ENCODE peak calls at places on chromosomes 16 and 17, in four cellular contexts. V is IMR-90, R is fibroblast of mammary gland, N is PC-3. I is an unnamed sample.

GRCh38 chr17:69975808-69976207 is 99.2 kb upstream of the KCNJ16 start:
- DNase-seq in V (no peak), N (no peak), R (no peak), I (no peak)

GRCh38 chr16:24906199-24906808 is 60.5 kb downstream of the SLC5A11 start:
- DNase-seq in V (peak), N (peak), R (peak), I (no peak)

GRCh38 chr17:79305376-79305775 is 230.8 kb downstream of the ENGASE start:
- DNase-seq in R (no peak), V (no peak), N (no peak), I (no peak)

GRCh38 chr17:14756469-14756868 is 455.6 kb downstream of the HS3ST3B1 start:
- DNase-seq in R (no peak), V (no peak), N (peak), I (no peak)

GRCh38 chr16:56681939-56682702 is at the start of gene MT1X:
- DNase-seq in V (peak), R (peak), N (peak), I (peak)

GRCh38 chr16:85945424-85945751 is 46.4 kb downstream of the IRF8 start:
- DNase-seq in R (no peak), N (no peak), V (no peak), I (no peak)

GRCh38 chr16:71671165-71671564 is 45.2 kb downstream of the MARVELD3 start:
- DNase-seq in N (no peak), R (no peak), V (no peak), I (no peak)

GRCh38 chr16:275041-275621 is 613 bp downstream of the RGS11 start:
- DNase-seq in R (no peak), N (no peak), V (no peak), I (no peak)

GRCh38 chr16:20910781-20911321 is 10.3 kb downstream of the LYRM1 start:
- DNase-seq in V (peak), R (peak), N (peak), I (no peak)

GRCh38 chr16:12239953-12240485 is 263.5 kb downstream of the SNX29 start:
- DNase-seq in V (peak), R (peak), N (no peak), I (no peak)

GRCh38 chr16:67311607-67312449 is 14.7 kb downstream of the KCTD19 start:
- DNase-seq in N (peak), V (peak), R (peak), I (no peak)

GRCh38 chr16:77724174-77724573 is 1.9 kb downstream of the NUDT7 start:
- DNase-seq in N (no peak), R (no peak), V (no peak), I (no peak)

GRCh38 chr17:70865993-70866804 is 696.9 kb downstream of the KCNJ2 start:
- DNase-seq in V (no peak), R (no peak), N (no peak), I (no peak)

GRCh38 chr17:19876524-19877161 is 8.9 kb upstream of the ULK2 start:
- DNase-seq in R (no peak), N (no peak), V (no peak), I (no peak)

GRCh38 chr17:958712-959451 is 20.7 kb downstream of the NXN start:
- DNase-seq in R (no peak), V (no peak), N (no peak), I (no peak)

GRCh38 chr16:3020247-3020603 is at the start of gene TNFRSF12A:
- DNase-seq in N (peak), V (peak), R (peak), I (peak)

GRCh38 chr17:6327007-6327406 is 107.9 kb downstream of the AIPL1 start:
- DNase-seq in N (peak), V (no peak), R (no peak), I (no peak)

DNA sequence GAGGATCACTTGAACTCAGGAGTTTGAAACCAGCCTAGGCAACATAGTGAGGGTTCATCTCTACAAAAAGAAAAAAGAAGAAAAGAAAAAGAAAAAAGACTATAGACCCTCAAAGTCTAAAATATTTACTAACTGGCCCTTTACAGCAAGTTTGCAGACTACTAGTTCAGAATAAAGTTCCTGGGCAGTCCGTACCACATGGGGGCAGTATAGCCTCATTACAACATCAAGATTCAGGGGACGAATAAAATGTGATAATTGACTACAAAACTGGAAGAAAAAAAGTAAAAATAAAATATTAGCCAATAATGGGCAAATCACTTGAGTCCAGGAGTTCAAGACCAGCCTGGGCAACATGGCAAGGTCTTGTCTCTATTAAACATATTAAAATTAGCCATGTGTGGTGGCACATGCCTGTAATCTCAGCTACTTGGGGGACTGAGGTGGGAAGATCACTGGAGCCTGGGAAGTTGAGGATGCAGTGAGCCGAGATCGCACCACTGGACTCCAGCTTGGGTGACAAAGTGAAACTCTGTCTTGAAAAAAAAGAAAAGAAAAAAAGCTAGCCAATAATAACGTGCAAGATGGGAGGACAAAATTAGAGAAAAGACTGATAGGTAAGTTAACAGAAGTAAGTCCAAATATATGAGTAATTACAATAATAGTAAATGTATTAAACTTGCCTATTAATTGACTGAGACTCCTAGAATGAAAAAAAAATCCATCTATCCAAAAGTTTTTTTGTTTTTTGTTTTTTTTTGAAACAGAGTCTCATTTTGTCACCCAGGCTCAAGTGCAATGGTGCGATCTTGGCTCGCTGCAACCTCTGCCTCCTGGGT is 129.4 kb upstream of the SEC14L1 start:
- DNase-seq in N (peak), R (peak), V (peak), I (peak)
- TF ChIP-seq CTCF in N (peak), R (peak), V (peak), I (peak)

DNA sequence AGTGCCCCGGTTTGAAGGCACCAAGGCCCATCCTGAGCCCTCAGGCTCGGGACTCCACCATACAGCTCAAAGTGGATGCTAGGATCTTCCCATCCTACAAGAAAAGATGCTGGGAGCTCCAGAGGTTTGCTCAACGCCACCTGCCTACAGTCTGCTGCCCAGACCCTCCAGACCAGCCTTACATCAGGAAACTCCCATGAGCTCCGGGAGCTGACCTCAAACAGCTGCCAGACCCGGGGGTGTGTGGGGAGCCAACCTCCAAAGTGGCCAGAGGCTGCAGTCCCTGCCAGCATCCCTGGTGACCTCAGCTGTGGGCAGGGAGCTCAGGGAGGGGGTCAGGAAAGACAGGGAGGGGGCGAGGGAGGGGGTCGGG is 43.8 kb downstream of the C16orf82 start:
- DNase-seq in R (no peak), N (no peak), V (no peak), I (no peak)
- TF ChIP-seq CTCF in R (no peak), N (no peak), V (no peak), I (no peak)

GRCh38 chr16:89376812-89377445 is 113.4 kb downstream of the ANKRD11 start:
- DNase-seq in N (no peak), R (no peak), V (no peak), I (no peak)

GRCh38 chr16:89380681-89381080 is 109.7 kb downstream of the ANKRD11 start:
- DNase-seq in N (no peak), V (no peak), R (no peak), I (no peak)

GRCh38 chr16:89381788-89382187 is 108.6 kb downstream of the ANKRD11 start:
- DNase-seq in V (no peak), R (no peak), N (no peak), I (no peak)

GRCh38 chr16:89377446-89377838 is 112.9 kb downstream of the ANKRD11 start:
- DNase-seq in V (no peak), R (no peak), N (no peak), I (no peak)

DNA sequence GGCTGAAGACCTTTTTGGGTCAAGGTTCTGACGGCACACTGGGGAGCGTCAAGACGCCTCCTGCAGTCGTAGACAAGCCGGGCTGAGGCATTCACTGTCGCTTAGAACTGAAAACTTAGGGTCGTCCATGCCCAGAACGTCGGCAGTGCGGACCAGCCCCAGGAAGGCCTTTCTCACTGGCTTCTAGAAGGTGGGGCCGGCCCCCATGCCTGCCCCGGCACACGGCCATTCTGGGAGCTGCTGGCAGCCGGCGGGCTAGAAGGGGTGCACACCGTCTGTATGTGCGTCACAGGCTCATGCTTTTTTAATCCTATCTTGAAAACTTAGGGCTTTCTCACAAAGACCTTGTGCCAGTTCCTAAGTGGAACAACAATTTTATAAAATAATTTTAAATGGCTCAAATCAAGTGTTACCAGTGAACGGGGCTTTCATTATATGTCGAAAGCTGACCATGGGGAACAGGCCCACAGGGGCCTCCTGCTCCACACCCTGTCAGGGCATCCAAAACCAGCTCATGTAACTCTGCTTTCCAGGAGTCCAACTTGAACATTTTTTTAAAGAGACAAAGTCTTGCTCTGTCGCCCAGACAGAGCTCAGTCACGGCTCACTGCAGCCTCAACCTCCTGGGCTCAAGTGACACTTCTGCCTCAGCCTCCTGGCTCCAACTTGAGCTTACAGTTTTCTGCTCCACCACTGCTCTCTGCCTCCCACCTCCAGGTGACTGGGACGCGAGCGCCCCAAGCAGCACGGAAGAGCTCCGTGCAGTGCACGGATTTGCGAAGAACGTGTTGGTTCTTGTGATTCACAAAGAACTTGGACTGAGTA is 111.2 kb downstream of the ANKRD11 start:
- DNase-seq in R (peak), V (no peak), N (no peak), I (no peak)
- TF ChIP-seq CTCF in R (peak), V (no peak), N (no peak), I (no peak)

DNA sequence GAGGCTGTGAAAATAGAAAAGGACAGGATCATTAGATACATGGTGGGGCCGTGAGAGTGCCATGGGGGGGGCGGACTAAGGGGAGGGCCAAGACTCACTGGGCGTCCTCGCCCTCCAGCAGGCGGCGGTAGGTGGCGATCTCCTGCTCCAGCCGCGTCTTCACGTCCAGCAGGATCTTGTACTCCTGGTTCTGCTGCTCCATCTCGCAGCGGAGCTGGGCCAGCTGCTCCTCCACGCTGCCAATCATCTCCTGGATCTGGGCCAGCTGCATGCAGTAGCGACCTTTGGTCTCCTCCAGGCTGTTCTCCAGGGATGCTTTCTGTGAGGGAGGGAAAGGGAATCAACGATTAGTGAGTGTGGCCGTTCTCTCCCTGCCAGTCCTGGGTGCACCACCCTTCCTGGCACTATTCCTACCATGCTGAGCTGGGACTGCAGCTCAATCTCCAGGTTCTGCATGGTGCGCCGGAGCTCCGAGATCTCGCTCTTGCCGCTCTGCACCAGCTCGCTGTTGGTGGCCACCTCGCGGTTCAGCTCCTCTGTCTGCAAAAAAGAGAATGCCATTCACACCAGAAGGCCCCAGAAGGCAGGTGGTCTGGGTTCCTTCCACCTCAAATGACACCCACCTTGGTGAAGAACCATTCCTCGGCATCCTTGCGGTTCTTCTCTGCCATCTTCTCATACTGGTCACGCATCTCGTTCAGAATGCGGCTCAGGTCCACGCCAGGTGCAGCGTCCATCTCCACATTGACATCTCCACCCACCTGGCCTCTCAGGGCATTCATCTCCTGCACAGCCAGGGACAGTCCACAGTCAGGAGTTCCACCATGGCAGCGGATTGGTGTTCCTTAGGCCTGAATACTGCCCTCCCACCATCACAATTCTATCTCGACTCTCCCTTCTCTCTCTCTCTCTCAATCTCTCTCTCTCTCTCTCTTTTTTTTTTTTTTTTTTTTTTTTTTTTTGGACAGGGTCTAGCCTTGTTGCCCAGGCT is 3.3 kb downstream of the KRT14 start:
- DNase-seq in R (no peak), N (no peak), V (no peak), I (peak)
- TF ChIP-seq CTCF in R (no peak), N (no peak), V (no peak), I (no peak)

I was measured in Calu3.